ENCODE peak calls at places on chromosomes 13 and 19, in nine cellular contexts. One of them, this sample, is unnamed.

GRCh38 chr19:31436121-31436776 is 87.0 kb upstream of the TSHZ3 start:
- DNase-seq in CD4-positive, alpha-beta T cell: no peak
- DNase-seq in LNCaP clone FGC: no peak
- DNase-seq in GM10248: no peak
- DNase-seq in bronchial epithelial cell: no peak
- DNase-seq in AG04450: no peak
- DNase-seq in nephron progenitor cell: no peak
- DNase-seq in GM20000: no peak
- DNase-seq in cardiac fibroblast: peak
- DNase-seq in this sample: no peak

GRCh38 chr13:51785592-51786424 is 18.2 kb downstream of the DHRS12 start:
- DNase-seq in LNCaP clone FGC: peak
- DNase-seq in cardiac fibroblast: peak
- DNase-seq in nephron progenitor cell: no peak
- DNase-seq in bronchial epithelial cell: no peak
- DNase-seq in CD4-positive, alpha-beta T cell: no peak
- DNase-seq in GM10248: no peak
- DNase-seq in AG04450: no peak
- DNase-seq in GM20000: no peak
- DNase-seq in this sample: no peak

GRCh38 chr13:112894673-112895481 is 74.1 kb upstream of the MCF2L start:
- DNase-seq in LNCaP clone FGC: no peak
- DNase-seq in AG04450: no peak
- DNase-seq in nephron progenitor cell: peak
- DNase-seq in GM10248: no peak
- DNase-seq in CD4-positive, alpha-beta T cell: no peak
- DNase-seq in cardiac fibroblast: no peak
- DNase-seq in GM20000: peak
- DNase-seq in bronchial epithelial cell: no peak
- DNase-seq in this sample: no peak

GRCh38 chr19:11949201-11949600 is 15.6 kb upstream of the ZNF763 start:
- DNase-seq in cardiac fibroblast: peak
- DNase-seq in bronchial epithelial cell: no peak
- DNase-seq in CD4-positive, alpha-beta T cell: no peak
- DNase-seq in LNCaP clone FGC: no peak
- DNase-seq in GM20000: no peak
- DNase-seq in AG04450: no peak
- DNase-seq in GM10248: no peak
- DNase-seq in nephron progenitor cell: no peak
- DNase-seq in this sample: no peak

GRCh38 chr19:37333457-37333856 is 37.4 kb upstream of the ZNF527 start:
- DNase-seq in CD4-positive, alpha-beta T cell: no peak
- DNase-seq in nephron progenitor cell: no peak
- DNase-seq in AG04450: no peak
- DNase-seq in cardiac fibroblast: peak
- DNase-seq in bronchial epithelial cell: peak
- DNase-seq in GM20000: no peak
- DNase-seq in LNCaP clone FGC: no peak
- DNase-seq in GM10248: no peak
- DNase-seq in this sample: no peak

GRCh38 chr13:106471957-106472543 is 63.4 kb downstream of the EFNB2 start:
- DNase-seq in GM10248: no peak
- DNase-seq in bronchial epithelial cell: peak
- DNase-seq in GM20000: no peak
- DNase-seq in AG04450: peak
- DNase-seq in CD4-positive, alpha-beta T cell: no peak
- DNase-seq in nephron progenitor cell: no peak
- DNase-seq in cardiac fibroblast: peak
- DNase-seq in LNCaP clone FGC: no peak
- DNase-seq in this sample: no peak

GRCh38 chr13:83151308-83151660 is 731.0 kb downstream of the SLITRK1 start:
- DNase-seq in GM10248: no peak
- DNase-seq in GM20000: no peak
- DNase-seq in CD4-positive, alpha-beta T cell: no peak
- DNase-seq in AG04450: no peak
- DNase-seq in nephron progenitor cell: no peak
- DNase-seq in bronchial epithelial cell: no peak
- DNase-seq in cardiac fibroblast: peak
- DNase-seq in LNCaP clone FGC: no peak
- DNase-seq in this sample: no peak

GRCh38 chr19:54430306-54431254 is 15.3 kb downstream of the TTYH1 start:
- DNase-seq in bronchial epithelial cell: no peak
- DNase-seq in LNCaP clone FGC: peak
- DNase-seq in CD4-positive, alpha-beta T cell: peak
- DNase-seq in nephron progenitor cell: peak
- DNase-seq in GM20000: peak
- DNase-seq in GM10248: peak
- DNase-seq in cardiac fibroblast: peak
- DNase-seq in AG04450: no peak
- DNase-seq in this sample: peak

GRCh38 chr13:111456452-111457230 is 136.2 kb downstream of the TEX29 start:
- DNase-seq in GM10248: no peak
- DNase-seq in nephron progenitor cell: no peak
- DNase-seq in GM20000: no peak
- DNase-seq in AG04450: no peak
- DNase-seq in CD4-positive, alpha-beta T cell: no peak
- DNase-seq in LNCaP clone FGC: no peak
- DNase-seq in bronchial epithelial cell: no peak
- DNase-seq in cardiac fibroblast: no peak
- DNase-seq in this sample: no peak

GRCh38 chr19:13172335-13173128 is 22.3 kb downstream of the IER2 start:
- DNase-seq in GM10248: peak
- DNase-seq in AG04450: no peak
- DNase-seq in bronchial epithelial cell: peak
- DNase-seq in CD4-positive, alpha-beta T cell: peak
- DNase-seq in LNCaP clone FGC: no peak
- DNase-seq in nephron progenitor cell: no peak
- DNase-seq in cardiac fibroblast: peak
- DNase-seq in GM20000: peak
- DNase-seq in this sample: peak

GRCh38 chr19:16359964-16360363 is 35.3 kb downstream of the KLF2 start:
- DNase-seq in AG04450: no peak
- DNase-seq in cardiac fibroblast: no peak
- DNase-seq in nephron progenitor cell: no peak
- DNase-seq in bronchial epithelial cell: no peak
- DNase-seq in LNCaP clone FGC: no peak
- DNase-seq in GM10248: no peak
- DNase-seq in GM20000: no peak
- DNase-seq in CD4-positive, alpha-beta T cell: no peak
- DNase-seq in this sample: no peak

GRCh38 chr19:14661372-14661924 is 13.2 kb downstream of the ADGRE3 start:
- DNase-seq in cardiac fibroblast: no peak
- DNase-seq in GM10248: no peak
- DNase-seq in bronchial epithelial cell: no peak
- DNase-seq in nephron progenitor cell: no peak
- DNase-seq in LNCaP clone FGC: no peak
- DNase-seq in CD4-positive, alpha-beta T cell: no peak
- DNase-seq in AG04450: no peak
- DNase-seq in GM20000: no peak
- DNase-seq in this sample: no peak

GRCh38 chr19:10751109-10751972 is 33.5 kb downstream of the DNM2 start:
- DNase-seq in bronchial epithelial cell: peak
- DNase-seq in CD4-positive, alpha-beta T cell: no peak
- DNase-seq in LNCaP clone FGC: peak
- DNase-seq in cardiac fibroblast: peak
- DNase-seq in GM20000: no peak
- DNase-seq in AG04450: no peak
- DNase-seq in nephron progenitor cell: no peak
- DNase-seq in GM10248: no peak
- DNase-seq in this sample: no peak

GRCh38 chr19:10292206-10292788 is 2.5 kb downstream of the ICAM5 start:
- DNase-seq in GM20000: peak
- DNase-seq in LNCaP clone FGC: no peak
- DNase-seq in nephron progenitor cell: peak
- DNase-seq in cardiac fibroblast: peak
- DNase-seq in AG04450: no peak
- DNase-seq in GM10248: peak
- DNase-seq in CD4-positive, alpha-beta T cell: peak
- DNase-seq in bronchial epithelial cell: peak
- DNase-seq in this sample: peak

GRCh38 chr13:21694831-21695230 is 24.0 kb downstream of the FGF9 start:
- DNase-seq in CD4-positive, alpha-beta T cell: no peak
- DNase-seq in LNCaP clone FGC: peak
- DNase-seq in AG04450: no peak
- DNase-seq in bronchial epithelial cell: no peak
- DNase-seq in GM20000: no peak
- DNase-seq in cardiac fibroblast: no peak
- DNase-seq in GM10248: no peak
- DNase-seq in nephron progenitor cell: no peak
- DNase-seq in this sample: no peak

GRCh38 chr13:79992111-79992510 is 348.8 kb downstream of the SPRY2 start:
- DNase-seq in bronchial epithelial cell: no peak
- DNase-seq in LNCaP clone FGC: no peak
- DNase-seq in nephron progenitor cell: no peak
- DNase-seq in CD4-positive, alpha-beta T cell: no peak
- DNase-seq in GM10248: no peak
- DNase-seq in cardiac fibroblast: peak
- DNase-seq in AG04450: no peak
- DNase-seq in GM20000: no peak
- DNase-seq in this sample: no peak

GRCh38 chr19:35143231-35143715 is at the start of gene FXYD7:
- DNase-seq in AG04450: no peak
- DNase-seq in GM20000: no peak
- DNase-seq in CD4-positive, alpha-beta T cell: no peak
- DNase-seq in bronchial epithelial cell: no peak
- DNase-seq in cardiac fibroblast: no peak
- DNase-seq in LNCaP clone FGC: no peak
- DNase-seq in GM10248: no peak
- DNase-seq in nephron progenitor cell: peak
- DNase-seq in this sample: no peak

GRCh38 chr19:53537523-53538377 is at the start of gene ZNF331:
- DNase-seq in AG04450: no peak
- DNase-seq in bronchial epithelial cell: peak
- DNase-seq in GM20000: peak
- DNase-seq in GM10248: peak
- DNase-seq in LNCaP clone FGC: no peak
- DNase-seq in nephron progenitor cell: peak
- DNase-seq in cardiac fibroblast: peak
- DNase-seq in CD4-positive, alpha-beta T cell: peak
- DNase-seq in this sample: peak

GRCh38 chr13:111920932-111921705 is 145.8 kb upstream of the SOX1 start:
- DNase-seq in CD4-positive, alpha-beta T cell: no peak
- DNase-seq in LNCaP clone FGC: no peak
- DNase-seq in GM20000: no peak
- DNase-seq in bronchial epithelial cell: no peak
- DNase-seq in GM10248: no peak
- DNase-seq in nephron progenitor cell: no peak
- DNase-seq in cardiac fibroblast: no peak
- DNase-seq in AG04450: no peak
- DNase-seq in this sample: no peak

GRCh38 chr19:11361037-11361770 is 6.0 kb downstream of the PLPPR2 start:
- DNase-seq in LNCaP clone FGC: no peak
- DNase-seq in cardiac fibroblast: no peak
- DNase-seq in nephron progenitor cell: peak
- DNase-seq in AG04450: no peak
- DNase-seq in GM10248: no peak
- DNase-seq in CD4-positive, alpha-beta T cell: no peak
- DNase-seq in GM20000: no peak
- DNase-seq in bronchial epithelial cell: peak
- DNase-seq in this sample: no peak

GRCh38 chr19:56333506-56333905 is 18.9 kb upstream of the ZSCAN5A start:
- DNase-seq in GM20000: peak
- DNase-seq in nephron progenitor cell: peak
- DNase-seq in cardiac fibroblast: peak
- DNase-seq in AG04450: peak
- DNase-seq in LNCaP clone FGC: peak
- DNase-seq in bronchial epithelial cell: peak
- DNase-seq in GM10248: peak
- DNase-seq in CD4-positive, alpha-beta T cell: no peak
- DNase-seq in this sample: peak

GRCh38 chr19:32350492-32350891 is 5.1 kb downstream of the ZNF507 start:
- DNase-seq in AG04450: no peak
- DNase-seq in CD4-positive, alpha-beta T cell: no peak
- DNase-seq in bronchial epithelial cell: peak
- DNase-seq in nephron progenitor cell: no peak
- DNase-seq in cardiac fibroblast: no peak
- DNase-seq in GM20000: no peak
- DNase-seq in GM10248: no peak
- DNase-seq in LNCaP clone FGC: no peak
- DNase-seq in this sample: no peak

GRCh38 chr13:48449656-48450055 is 36.7 kb upstream of the LPAR6 start:
- DNase-seq in LNCaP clone FGC: no peak
- DNase-seq in bronchial epithelial cell: no peak
- DNase-seq in GM20000: no peak
- DNase-seq in nephron progenitor cell: no peak
- DNase-seq in cardiac fibroblast: no peak
- DNase-seq in AG04450: no peak
- DNase-seq in CD4-positive, alpha-beta T cell: no peak
- DNase-seq in GM10248: no peak
- DNase-seq in this sample: no peak

GRCh38 chr13:96796234-96796633 is 198.0 kb downstream of the OXGR1 start:
- DNase-seq in LNCaP clone FGC: no peak
- DNase-seq in GM20000: no peak
- DNase-seq in AG04450: no peak
- DNase-seq in CD4-positive, alpha-beta T cell: no peak
- DNase-seq in cardiac fibroblast: peak
- DNase-seq in bronchial epithelial cell: peak
- DNase-seq in nephron progenitor cell: no peak
- DNase-seq in GM10248: no peak
- DNase-seq in this sample: no peak
- TF ChIP-seq CTCF in LNCaP clone FGC: peak
- TF ChIP-seq CTCF in GM20000: no peak
- TF ChIP-seq CTCF in AG04450: no peak
- TF ChIP-seq CTCF in CD4-positive, alpha-beta T cell: no peak
- TF ChIP-seq CTCF in cardiac fibroblast: peak
- TF ChIP-seq CTCF in bronchial epithelial cell: peak
- TF ChIP-seq CTCF in nephron progenitor cell: no peak
- TF ChIP-seq CTCF in GM10248: no peak
- TF ChIP-seq CTCF in this sample: no peak

GRCh38 chr19:38769635-38770211 is 3.6 kb downstream of the LGALS7 start:
- DNase-seq in GM10248: peak
- DNase-seq in LNCaP clone FGC: no peak
- DNase-seq in cardiac fibroblast: peak
- DNase-seq in CD4-positive, alpha-beta T cell: peak
- DNase-seq in GM20000: peak
- DNase-seq in nephron progenitor cell: peak
- DNase-seq in AG04450: peak
- DNase-seq in bronchial epithelial cell: peak
- DNase-seq in this sample: peak
- TF ChIP-seq CTCF in GM10248: peak
- TF ChIP-seq CTCF in LNCaP clone FGC: peak
- TF ChIP-seq CTCF in cardiac fibroblast: peak
- TF ChIP-seq CTCF in CD4-positive, alpha-beta T cell: peak
- TF ChIP-seq CTCF in GM20000: peak
- TF ChIP-seq CTCF in nephron progenitor cell: peak
- TF ChIP-seq CTCF in AG04450: peak
- TF ChIP-seq CTCF in bronchial epithelial cell: peak
- TF ChIP-seq CTCF in this sample: peak

GRCh38 chr13:99842379-99842778 is 129.2 kb downstream of the ZIC5 start:
- DNase-seq in bronchial epithelial cell: no peak
- DNase-seq in GM20000: no peak
- DNase-seq in GM10248: no peak
- DNase-seq in nephron progenitor cell: no peak
- DNase-seq in AG04450: no peak
- DNase-seq in cardiac fibroblast: no peak
- DNase-seq in LNCaP clone FGC: no peak
- DNase-seq in CD4-positive, alpha-beta T cell: no peak
- DNase-seq in this sample: no peak
- TF ChIP-seq CTCF in bronchial epithelial cell: no peak
- TF ChIP-seq CTCF in GM20000: no peak
- TF ChIP-seq CTCF in GM10248: no peak
- TF ChIP-seq CTCF in nephron progenitor cell: no peak
- TF ChIP-seq CTCF in AG04450: no peak
- TF ChIP-seq CTCF in cardiac fibroblast: no peak
- TF ChIP-seq CTCF in LNCaP clone FGC: no peak
- TF ChIP-seq CTCF in CD4-positive, alpha-beta T cell: no peak
- TF ChIP-seq CTCF in this sample: no peak

GRCh38 chr13:30132623-30133553 is 174.5 kb downstream of the KATNAL1 start:
- DNase-seq in GM10248: peak
- DNase-seq in CD4-positive, alpha-beta T cell: peak
- DNase-seq in nephron progenitor cell: peak
- DNase-seq in bronchial epithelial cell: peak
- DNase-seq in AG04450: peak
- DNase-seq in cardiac fibroblast: peak
- DNase-seq in LNCaP clone FGC: peak
- DNase-seq in GM20000: peak
- DNase-seq in this sample: peak
- TF ChIP-seq CTCF in GM10248: peak
- TF ChIP-seq CTCF in CD4-positive, alpha-beta T cell: peak
- TF ChIP-seq CTCF in nephron progenitor cell: peak
- TF ChIP-seq CTCF in bronchial epithelial cell: peak
- TF ChIP-seq CTCF in AG04450: peak
- TF ChIP-seq CTCF in cardiac fibroblast: peak
- TF ChIP-seq CTCF in LNCaP clone FGC: peak
- TF ChIP-seq CTCF in GM20000: peak
- TF ChIP-seq CTCF in this sample: peak

This sample was measured in GM13976.